ENCODE peak calls at places on chromosomes 2 and 18, in four cellular contexts. One of them, this sample, is unnamed.
A peak's percentile ranks its signal among the peaks of the same experiment; 100 is the strongest.

GRCh38 chr2:72915907-72916742 is 1.2 kb upstream of the EMX1 start:
- DNase-seq in PC-3: peak; percentile 58
- DNase-seq in heart left ventricle: no peak
- DNase-seq in fibroblast of mammary gland: no peak
- DNase-seq in this sample: no peak

GRCh38 chr2:217248312-217248935 is 388.6 kb upstream of the TNP1 start:
- DNase-seq in PC-3: no peak
- DNase-seq in heart left ventricle: peak; percentile 89
- DNase-seq in fibroblast of mammary gland: no peak
- DNase-seq in this sample: peak; percentile 29

GRCh38 chr2:192194065-192194865 is 468 bp downstream of the TMEFF2 start:
- DNase-seq in PC-3: no peak
- DNase-seq in heart left ventricle: peak; percentile 26
- DNase-seq in fibroblast of mammary gland: peak; percentile 28
- DNase-seq in this sample: peak; percentile 7

GRCh38 chr2:237889811-237890210 is 30.4 kb downstream of the RAMP1 start:
- DNase-seq in PC-3: no peak
- DNase-seq in heart left ventricle: peak; percentile 9
- DNase-seq in fibroblast of mammary gland: no peak
- DNase-seq in this sample: no peak

GRCh38 chr18:50340078-50340477 is 34.8 kb upstream of the SKA1 start:
- DNase-seq in PC-3: no peak
- DNase-seq in heart left ventricle: no peak
- DNase-seq in fibroblast of mammary gland: no peak
- DNase-seq in this sample: no peak

GRCh38 chr2:54967759-54968365 is 82.4 kb downstream of the RTN4 start:
- DNase-seq in PC-3: no peak
- DNase-seq in heart left ventricle: peak; percentile 65
- DNase-seq in fibroblast of mammary gland: no peak
- DNase-seq in this sample: no peak

GRCh38 chr2:74502147-74502719 is 2.8 kb upstream of the LBX2 start:
- DNase-seq in PC-3: no peak
- DNase-seq in heart left ventricle: peak; percentile 44
- DNase-seq in fibroblast of mammary gland: no peak
- DNase-seq in this sample: no peak

GRCh38 chr2:85846411-85846810 is 42.4 kb downstream of the ST3GAL5 start:
- DNase-seq in PC-3: peak; percentile 25
- DNase-seq in heart left ventricle: no peak
- DNase-seq in fibroblast of mammary gland: peak; percentile 64
- DNase-seq in this sample: peak; percentile 53

GRCh38 chr2:43605851-43606250 is 10.0 kb upstream of the THADA start:
- DNase-seq in PC-3: peak; percentile 14
- DNase-seq in heart left ventricle: no peak
- DNase-seq in fibroblast of mammary gland: no peak
- DNase-seq in this sample: no peak

GRCh38 chr2:163850036-163850435 is 114.2 kb upstream of the FIGN start:
- DNase-seq in PC-3: peak; percentile 26
- DNase-seq in heart left ventricle: no peak
- DNase-seq in fibroblast of mammary gland: no peak
- DNase-seq in this sample: no peak

GRCh38 chr2:20424300-20425290 is 22.3 kb upstream of the RHOB start:
- DNase-seq in PC-3: peak; percentile 46
- DNase-seq in heart left ventricle: peak; percentile 78
- DNase-seq in fibroblast of mammary gland: peak; percentile 97
- DNase-seq in this sample: peak; percentile 86

GRCh38 chr2:111972955-111973565 is 74.7 kb downstream of the MERTK start:
- DNase-seq in PC-3: peak; percentile 62
- DNase-seq in heart left ventricle: no peak
- DNase-seq in fibroblast of mammary gland: no peak
- DNase-seq in this sample: no peak

GRCh38 chr2:96602330-96602823 is 35.7 kb downstream of the KANSL3 start:
- DNase-seq in PC-3: peak; percentile 42
- DNase-seq in heart left ventricle: no peak
- DNase-seq in fibroblast of mammary gland: no peak
- DNase-seq in this sample: no peak

GRCh38 chr2:207437136-207437856 is 92.5 kb upstream of the CREB1 start:
- DNase-seq in PC-3: no peak
- DNase-seq in heart left ventricle: no peak
- DNase-seq in fibroblast of mammary gland: no peak
- DNase-seq in this sample: no peak

GRCh38 chr2:161245671-161246070 is 62.6 kb upstream of the PSMD14 start:
- DNase-seq in PC-3: no peak
- DNase-seq in heart left ventricle: no peak
- DNase-seq in fibroblast of mammary gland: no peak
- DNase-seq in this sample: no peak

GRCh38 chr2:178700922-178701342 is 106.3 kb downstream of the TTN start:
- DNase-seq in PC-3: peak; percentile 62
- DNase-seq in heart left ventricle: no peak
- DNase-seq in fibroblast of mammary gland: peak; percentile 40
- DNase-seq in this sample: peak; percentile 34

GRCh38 chr18:32257073-32257780 is 67.4 kb downstream of the MEP1B start:
- DNase-seq in PC-3: peak; percentile 50
- DNase-seq in heart left ventricle: no peak
- DNase-seq in fibroblast of mammary gland: no peak
- DNase-seq in this sample: no peak

GRCh38 chr2:188512456-188512855 is 220.8 kb downstream of the GULP1 start:
- DNase-seq in PC-3: peak; percentile 65
- DNase-seq in heart left ventricle: no peak
- DNase-seq in fibroblast of mammary gland: peak; percentile 72
- DNase-seq in this sample: peak; percentile 66

GRCh38 chr2:161068670-161069069 is 91.6 kb upstream of the TANK start:
- DNase-seq in PC-3: no peak
- DNase-seq in heart left ventricle: no peak
- DNase-seq in fibroblast of mammary gland: peak; percentile 64
- DNase-seq in this sample: peak; percentile 35

GRCh38 chr18:35740616-35741015 is 159.1 kb downstream of the GALNT1 start:
- DNase-seq in PC-3: no peak
- DNase-seq in heart left ventricle: no peak
- DNase-seq in fibroblast of mammary gland: no peak
- DNase-seq in this sample: peak; percentile 15

GRCh38 chr2:205276071-205276777 is 406.1 kb upstream of the NRP2 start:
- DNase-seq in PC-3: no peak
- DNase-seq in heart left ventricle: no peak
- DNase-seq in fibroblast of mammary gland: no peak
- DNase-seq in this sample: peak; percentile 35

GRCh38 chr2:122023059-122023879 is 267.8 kb downstream of the TSN start:
- DNase-seq in PC-3: no peak
- DNase-seq in heart left ventricle: no peak
- DNase-seq in fibroblast of mammary gland: no peak
- DNase-seq in this sample: no peak

GRCh38 chr2:102703748-102704147 is 58.1 kb upstream of the TMEM182 start:
- DNase-seq in PC-3: peak; percentile 62
- DNase-seq in heart left ventricle: no peak
- DNase-seq in fibroblast of mammary gland: peak; percentile 39
- DNase-seq in this sample: peak; percentile 19

GRCh38 chr2:188798159-188798558 is 176.0 kb upstream of the COL3A1 start:
- DNase-seq in PC-3: no peak
- DNase-seq in heart left ventricle: no peak
- DNase-seq in fibroblast of mammary gland: peak; percentile 93
- DNase-seq in this sample: peak; percentile 90

GRCh38 chr2:390959-391358 is 103.1 kb upstream of the ALKAL2 start:
- DNase-seq in PC-3: no peak
- DNase-seq in heart left ventricle: no peak
- DNase-seq in fibroblast of mammary gland: no peak
- DNase-seq in this sample: no peak

GRCh38 chr2:79833235-79833878 is 320.5 kb downstream of the CTNNA2 start:
- DNase-seq in PC-3: no peak
- DNase-seq in heart left ventricle: no peak
- DNase-seq in fibroblast of mammary gland: no peak
- DNase-seq in this sample: no peak

DNA sequence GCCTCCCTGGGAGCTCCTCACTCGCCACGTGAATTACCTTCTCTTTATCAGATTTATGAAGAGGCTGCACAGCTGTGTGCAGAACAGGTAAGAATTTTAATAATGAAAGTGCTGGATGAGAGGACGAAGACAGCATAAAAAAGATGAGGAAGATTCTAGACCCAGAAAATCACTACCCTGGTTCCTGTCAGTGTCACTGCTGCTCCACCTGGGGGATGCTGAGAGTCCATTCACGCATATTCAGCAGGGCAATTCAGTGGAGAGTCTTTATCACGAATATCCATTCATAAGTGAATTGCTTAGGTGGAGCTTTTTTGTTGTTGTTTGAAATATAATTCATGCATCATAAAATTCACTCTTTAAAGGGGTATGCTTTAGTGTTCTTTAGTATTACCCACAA is 52.0 kb downstream of the MRPL33 start:
- DNase-seq in PC-3: no peak
- DNase-seq in heart left ventricle: peak; percentile 31
- DNase-seq in fibroblast of mammary gland: no peak
- DNase-seq in this sample: no peak
- TF ChIP-seq CTCF in PC-3: no peak
- TF ChIP-seq CTCF in heart left ventricle: peak; percentile 50
- TF ChIP-seq CTCF in fibroblast of mammary gland: no peak
- TF ChIP-seq CTCF in this sample: peak; percentile 25

DNA sequence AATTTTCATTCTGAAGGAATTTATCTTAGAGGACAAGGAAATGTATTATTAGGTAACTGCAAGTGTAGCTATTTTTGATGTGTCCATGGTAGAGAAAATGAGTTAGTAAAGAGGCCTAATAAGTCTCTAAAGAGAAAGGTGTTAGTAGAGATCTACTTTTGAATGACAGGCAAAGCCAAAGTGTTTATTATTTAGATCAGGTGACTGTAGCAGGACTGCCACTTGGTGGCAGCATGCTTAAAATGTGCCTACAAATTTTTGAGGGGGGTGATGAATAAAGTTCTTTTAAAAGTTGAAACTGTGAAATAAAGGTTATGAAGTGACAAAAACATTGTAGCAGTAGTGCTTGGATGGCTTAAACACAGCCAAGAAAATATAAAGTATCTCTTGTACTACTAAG is 421.5 kb upstream of the MEIS1 start:
- DNase-seq in PC-3: no peak
- DNase-seq in heart left ventricle: no peak
- DNase-seq in fibroblast of mammary gland: peak; percentile 5
- DNase-seq in this sample: no peak
- TF ChIP-seq CTCF in PC-3: peak; percentile 45
- TF ChIP-seq CTCF in heart left ventricle: peak; percentile 31
- TF ChIP-seq CTCF in fibroblast of mammary gland: peak; percentile 17
- TF ChIP-seq CTCF in this sample: peak; percentile 22

GRCh38 chr2:58708565-58708964 is 467.4 kb upstream of the FANCL start:
- DNase-seq in PC-3: no peak
- DNase-seq in heart left ventricle: no peak
- DNase-seq in fibroblast of mammary gland: no peak
- DNase-seq in this sample: no peak
- TF ChIP-seq CTCF in PC-3: peak; percentile 23
- TF ChIP-seq CTCF in heart left ventricle: no peak
- TF ChIP-seq CTCF in fibroblast of mammary gland: no peak
- TF ChIP-seq CTCF in this sample: no peak

GRCh38 chr2:173326806-173327205 is 27.9 kb upstream of the CDCA7 start:
- DNase-seq in PC-3: no peak
- DNase-seq in heart left ventricle: no peak
- DNase-seq in fibroblast of mammary gland: peak; percentile 43
- DNase-seq in this sample: peak; percentile 44

GRCh38 chr2:173323371-173323770 is 31.3 kb upstream of the CDCA7 start:
- DNase-seq in PC-3: no peak
- DNase-seq in heart left ventricle: no peak
- DNase-seq in fibroblast of mammary gland: no peak
- DNase-seq in this sample: no peak

DNA sequence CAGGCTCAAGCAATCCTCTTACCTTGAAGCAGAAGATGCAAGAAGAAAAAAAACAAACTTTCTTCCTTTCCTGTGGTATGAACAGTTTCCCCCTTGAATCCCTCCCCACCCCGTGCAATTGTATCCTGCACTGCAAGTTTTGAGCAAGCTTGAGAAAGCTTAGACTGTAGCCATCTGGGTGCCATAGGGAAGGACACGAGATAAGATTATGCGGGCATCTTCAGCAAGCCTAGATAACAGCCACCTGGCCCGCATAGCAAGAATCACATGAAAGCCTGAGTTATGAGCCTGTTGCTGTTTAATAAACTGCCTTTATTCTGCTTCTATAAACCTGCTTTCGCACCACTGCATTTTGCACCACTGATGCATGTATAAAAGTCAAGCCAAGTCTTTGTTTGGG is 27.3 kb upstream of the CDCA7 start:
- DNase-seq in PC-3: no peak
- DNase-seq in heart left ventricle: no peak
- DNase-seq in fibroblast of mammary gland: no peak
- DNase-seq in this sample: no peak
- TF ChIP-seq CTCF in PC-3: no peak
- TF ChIP-seq CTCF in heart left ventricle: no peak
- TF ChIP-seq CTCF in fibroblast of mammary gland: no peak
- TF ChIP-seq CTCF in this sample: no peak

This sample was measured in AG10803.